ENCODE peak calls at places on chromosomes 16 and 17, in six cellular contexts. T is HT1080; Y is NCI-H460; M is heart right ventricle; A is activated CD8-positive, alpha-beta T cell treated with anti-CD3 and anti-CD28 coated beads, Interleukin-2, amount 10 ng/mL, durations not matched to agents 7 days and 5 days; B is aorta. J is an unnamed sample.

GRCh38 chr17:78568494-78569115 is 8.6 kb downstream of the DNAH17 start:
- DNase-seq in T (peak; percentile 54), Y (no peak), M (no peak), A (no peak), B (no peak), J (no peak)

GRCh38 chr17:81391964-81392908 is 3.0 kb upstream of the BAHCC1 start:
- DNase-seq in T (no peak), Y (no peak), M (peak; percentile 68), A (no peak), B (peak; percentile 89), J (no peak)

GRCh38 chr16:84839956-84840355 is 20.2 kb downstream of the CRISPLD2 start:
- DNase-seq in T (peak; percentile 80), Y (no peak), M (no peak), A (no peak), B (no peak), J (no peak)

GRCh38 chr17:59950049-59950448 is 14.5 kb downstream of the RNFT1 start:
- DNase-seq in T (no peak), Y (no peak), M (no peak), A (no peak), B (no peak), J (no peak)

GRCh38 chr17:74297941-74298340 is 23.9 kb downstream of the DNAI2 start:
- DNase-seq in T (peak; percentile 44), Y (no peak), M (no peak), A (no peak), B (no peak), J (no peak)

GRCh38 chr17:76307299-76307965 is 644 bp downstream of the QRICH2 start:
- DNase-seq in T (no peak), Y (no peak), M (no peak), A (no peak), B (peak; percentile 75), J (no peak)

GRCh38 chr16:67800252-67801046 is 5.9 kb downstream of the RANBP10 start:
- DNase-seq in T (no peak), Y (no peak), M (no peak), A (no peak), B (no peak), J (no peak)

GRCh38 chr17:35022536-35023063 is 40.9 kb downstream of the RFFL start:
- DNase-seq in T (peak; percentile 95), Y (peak; percentile 26), M (peak; percentile 52), A (peak; percentile 87), B (peak; percentile 92), J (peak; percentile 73)

GRCh38 chr17:49823614-49824013 is 24.3 kb downstream of the TAC4 start:
- DNase-seq in T (no peak), Y (no peak), M (no peak), A (no peak), B (no peak), J (no peak)

GRCh38 chr17:47806026-47806912 is 15.3 kb downstream of the OSBPL7 start:
- DNase-seq in T (no peak), Y (no peak), M (no peak), A (no peak), B (no peak), J (no peak)

GRCh38 chr16:88566158-88566557 is 4.0 kb upstream of the ZC3H18 start:
- DNase-seq in T (peak; percentile 20), Y (no peak), M (no peak), A (no peak), B (no peak), J (no peak)

GRCh38 chr17:64662774-64663367 is 764 bp upstream of the SMURF2 start:
- DNase-seq in T (no peak), Y (no peak), M (no peak), A (no peak), B (no peak), J (no peak)

GRCh38 chr17:27755706-27756466 is 44.4 kb downstream of the NOS2 start:
- DNase-seq in T (no peak), Y (no peak), M (no peak), A (no peak), B (no peak), J (peak; percentile 27)

GRCh38 chr17:57295526-57296023 is 39.3 kb downstream of the MSI2 start:
- DNase-seq in T (peak; percentile 78), Y (no peak), M (no peak), A (no peak), B (no peak), J (no peak)